ENCODE peak calls at places on chromosomes 16 and 17, in five cellular contexts. One of them, this sample, is unnamed.
A peak's percentile ranks its signal among the peaks of the same experiment; 100 is the strongest.

GRCh38 chr17:61586031-61586566 is 4.9 kb downstream of the NACA2 start:
- DNase-seq in IMR-90: no peak
- DNase-seq in AG09319: no peak
- DNase-seq in EH: no peak
- DNase-seq in non-pigmented ciliary epithelial cell: no peak
- DNase-seq in this sample: no peak

GRCh38 chr16:61263400-61263799 is 772.8 kb downstream of the CDH8 start:
- DNase-seq in IMR-90: no peak
- DNase-seq in AG09319: no peak
- DNase-seq in EH: no peak
- DNase-seq in non-pigmented ciliary epithelial cell: no peak
- DNase-seq in this sample: no peak

GRCh38 chr16:87747626-87748025 is 18.2 kb downstream of the KLHDC4 start:
- DNase-seq in IMR-90: no peak
- DNase-seq in AG09319: no peak
- DNase-seq in EH: no peak
- DNase-seq in non-pigmented ciliary epithelial cell: no peak
- DNase-seq in this sample: no peak

GRCh38 chr17:47700471-47701449 is 6.8 kb downstream of the TBKBP1 start:
- DNase-seq in IMR-90: no peak
- DNase-seq in AG09319: no peak
- DNase-seq in EH: no peak
- DNase-seq in non-pigmented ciliary epithelial cell: no peak
- DNase-seq in this sample: no peak

GRCh38 chr17:51630101-51630671 is 369.8 kb downstream of the UTP18 start:
- DNase-seq in IMR-90: no peak
- DNase-seq in AG09319: no peak
- DNase-seq in EH: no peak
- DNase-seq in non-pigmented ciliary epithelial cell: no peak
- DNase-seq in this sample: no peak

GRCh38 chr17:51676691-51677487 is 416.5 kb downstream of the UTP18 start:
- DNase-seq in IMR-90: no peak
- DNase-seq in AG09319: no peak
- DNase-seq in EH: no peak
- DNase-seq in non-pigmented ciliary epithelial cell: no peak
- DNase-seq in this sample: no peak

GRCh38 chr17:33057564-33057963 is 65.9 kb downstream of the SPACA3 start:
- DNase-seq in IMR-90: no peak
- DNase-seq in AG09319: no peak
- DNase-seq in EH: peak; percentile 15
- DNase-seq in non-pigmented ciliary epithelial cell: no peak
- DNase-seq in this sample: no peak

GRCh38 chr16:11233727-11234376 is 22.2 kb downstream of the SOCS1 start:
- DNase-seq in IMR-90: no peak
- DNase-seq in AG09319: no peak
- DNase-seq in EH: no peak
- DNase-seq in non-pigmented ciliary epithelial cell: no peak
- DNase-seq in this sample: no peak

GRCh38 chr16:57531635-57532220 is 4.6 kb downstream of the CCDC102A start:
- DNase-seq in IMR-90: no peak
- DNase-seq in AG09319: no peak
- DNase-seq in EH: no peak
- DNase-seq in non-pigmented ciliary epithelial cell: no peak
- DNase-seq in this sample: no peak

GRCh38 chr17:35520043-35520442 is 17.4 kb downstream of the SLFN12L start:
- DNase-seq in IMR-90: no peak
- DNase-seq in AG09319: no peak
- DNase-seq in EH: no peak
- DNase-seq in non-pigmented ciliary epithelial cell: no peak
- DNase-seq in this sample: no peak

GRCh38 chr16:11796227-11797165 is 562 bp downstream of the ZC3H7A start:
- DNase-seq in IMR-90: peak; percentile 44
- DNase-seq in AG09319: no peak
- DNase-seq in EH: peak; percentile 66
- DNase-seq in non-pigmented ciliary epithelial cell: no peak
- DNase-seq in this sample: peak; percentile 56

GRCh38 chr16:88348377-88349152 is 34.2 kb upstream of the ZNF469 start:
- DNase-seq in IMR-90: no peak
- DNase-seq in AG09319: no peak
- DNase-seq in EH: no peak
- DNase-seq in non-pigmented ciliary epithelial cell: no peak
- DNase-seq in this sample: no peak

GRCh38 chr17:60253048-60253447 is 103.3 kb downstream of the CA4 start:
- DNase-seq in IMR-90: no peak
- DNase-seq in AG09319: no peak
- DNase-seq in EH: peak; percentile 12
- DNase-seq in non-pigmented ciliary epithelial cell: no peak
- DNase-seq in this sample: no peak

GRCh38 chr17:14744716-14745115 is 443.8 kb downstream of the HS3ST3B1 start:
- DNase-seq in IMR-90: peak; percentile 40
- DNase-seq in AG09319: no peak
- DNase-seq in EH: peak; percentile 83
- DNase-seq in non-pigmented ciliary epithelial cell: no peak
- DNase-seq in this sample: no peak

GRCh38 chr16:87642491-87642890 is 40.2 kb downstream of the JPH3 start:
- DNase-seq in IMR-90: no peak
- DNase-seq in AG09319: no peak
- DNase-seq in EH: no peak
- DNase-seq in non-pigmented ciliary epithelial cell: no peak
- DNase-seq in this sample: no peak

GRCh38 chr17:16486373-16487250 is 5.4 kb downstream of the LRRC75A start:
- DNase-seq in IMR-90: peak; percentile 44
- DNase-seq in AG09319: peak; percentile 8
- DNase-seq in EH: peak; percentile 79
- DNase-seq in non-pigmented ciliary epithelial cell: peak; percentile 15
- DNase-seq in this sample: peak; percentile 73

GRCh38 chr17:44960654-44961053 is 7.4 kb downstream of the C1QL1 start:
- DNase-seq in IMR-90: no peak
- DNase-seq in AG09319: no peak
- DNase-seq in EH: no peak
- DNase-seq in non-pigmented ciliary epithelial cell: no peak
- DNase-seq in this sample: no peak